ENCODE peak calls at places on chromosomes 5 and 9, in four cellular contexts. S, Q, B and T are unnamed samples.

GRCh38 chr5:148135091-148136048 is 33.0 kb upstream of the SPINK14 start:
- DNase-seq in S (no peak), Q (no peak), B (no peak), T (no peak)

GRCh38 chr5:164504141-164504772 is 998.8 kb downstream of the MAT2B start:
- DNase-seq in Q (peak), B (peak), S (peak), T (no peak)

GRCh38 chr5:39074009-39074886 is at the start of gene RICTOR:
- DNase-seq in Q (peak), S (peak), B (peak), T (peak)

GRCh38 chr5:14450055-14450524 is 131.5 kb upstream of the OTULINL start:
- DNase-seq in S (peak), Q (no peak), B (peak), T (no peak)

GRCh38 chr9:121271368-121272351 is 3.7 kb downstream of the GSN start:
- DNase-seq in B (peak), Q (no peak), S (no peak), T (no peak)

GRCh38 chr9:10045598-10045997 is 567.2 kb downstream of the PTPRD start:
- DNase-seq in S (no peak), B (no peak), Q (no peak), T (no peak)

GRCh38 chr9:93653762-93654161 is 77.4 kb downstream of the PHF2 start:
- DNase-seq in B (no peak), Q (no peak), S (no peak), T (no peak)

GRCh38 chr5:51172853-51173635 is 210.2 kb upstream of the ISL1 start:
- DNase-seq in S (no peak), B (no peak), Q (no peak), T (no peak)

GRCh38 chr5:135426102-135427082 is 20.8 kb downstream of the DCANP1 start:
- DNase-seq in Q (no peak), B (no peak), S (peak), T (no peak)

GRCh38 chr9:20309209-20309608 is 313.1 kb downstream of the MLLT3 start:
- DNase-seq in B (no peak), Q (no peak), S (no peak), T (no peak)

GRCh38 chr5:137822158-137822764 is 45.4 kb upstream of the MYOT start:
- DNase-seq in Q (peak), B (no peak), S (peak), T (peak)

GRCh38 chr5:141681695-141682641 is at the start of gene ARAP3:
- DNase-seq in S (peak), B (peak), Q (peak), T (no peak)

GRCh38 chr5:9533577-9534334 is 12.1 kb downstream of the SEMA5A start:
- DNase-seq in Q (no peak), S (no peak), B (no peak), T (no peak)

GRCh38 chr5:93585054-93585751 is 2.2 kb downstream of the NR2F1 start:
- DNase-seq in Q (no peak), S (no peak), B (no peak), T (no peak)

GRCh38 chr9:134624827-134625181 is 16.8 kb upstream of the COL5A1 start:
- DNase-seq in B (no peak), S (no peak), Q (no peak), T (no peak)

GRCh38 chr5:179680014-179680779 is 637 bp downstream of the CBY3 start:
- DNase-seq in S (no peak), Q (no peak), B (no peak), T (no peak)

GRCh38 chr9:133278161-133279131 is 3.4 kb upstream of the ABO start:
- DNase-seq in Q (no peak), B (no peak), S (no peak), T (no peak)

GRCh38 chr5:54804521-54804920 is 180.9 kb downstream of the ESM1 start:
- DNase-seq in S (no peak), Q (no peak), B (no peak), T (no peak)

GRCh38 chr9:89390578-89390977 is 72.3 kb downstream of the SECISBP2 start:
- DNase-seq in Q (no peak), B (no peak), S (no peak), T (no peak)

GRCh38 chr9:133356391-133357091 is at the start of the genes SURF1 and SURF2:
- DNase-seq in B (peak), Q (peak), S (peak), T (peak)

GRCh38 chr5:173395257-173395932 is 67.2 kb upstream of the STC2 start:
- DNase-seq in Q (no peak), S (no peak), B (no peak), T (no peak)

GRCh38 chr5:137609122-137609521 is 110.0 kb upstream of the SPOCK1 start:
- DNase-seq in S (no peak), Q (no peak), B (no peak), T (no peak)

GRCh38 chr5:67997148-67997547 is 218.4 kb upstream of the PIK3R1 start:
- DNase-seq in Q (no peak), S (no peak), B (no peak), T (no peak)

GRCh38 chr5:61806491-61807020 is 474.5 kb downstream of the ZSWIM6 start:
- DNase-seq in B (no peak), S (no peak), Q (no peak), T (no peak)

GRCh38 chr5:113336975-113337374 is 97.8 kb downstream of the TSSK1B start:
- DNase-seq in Q (no peak), B (peak), S (peak), T (no peak)
- TF ChIP-seq CTCF in Q (peak), B (peak), S (no peak), T (peak)

DNA sequence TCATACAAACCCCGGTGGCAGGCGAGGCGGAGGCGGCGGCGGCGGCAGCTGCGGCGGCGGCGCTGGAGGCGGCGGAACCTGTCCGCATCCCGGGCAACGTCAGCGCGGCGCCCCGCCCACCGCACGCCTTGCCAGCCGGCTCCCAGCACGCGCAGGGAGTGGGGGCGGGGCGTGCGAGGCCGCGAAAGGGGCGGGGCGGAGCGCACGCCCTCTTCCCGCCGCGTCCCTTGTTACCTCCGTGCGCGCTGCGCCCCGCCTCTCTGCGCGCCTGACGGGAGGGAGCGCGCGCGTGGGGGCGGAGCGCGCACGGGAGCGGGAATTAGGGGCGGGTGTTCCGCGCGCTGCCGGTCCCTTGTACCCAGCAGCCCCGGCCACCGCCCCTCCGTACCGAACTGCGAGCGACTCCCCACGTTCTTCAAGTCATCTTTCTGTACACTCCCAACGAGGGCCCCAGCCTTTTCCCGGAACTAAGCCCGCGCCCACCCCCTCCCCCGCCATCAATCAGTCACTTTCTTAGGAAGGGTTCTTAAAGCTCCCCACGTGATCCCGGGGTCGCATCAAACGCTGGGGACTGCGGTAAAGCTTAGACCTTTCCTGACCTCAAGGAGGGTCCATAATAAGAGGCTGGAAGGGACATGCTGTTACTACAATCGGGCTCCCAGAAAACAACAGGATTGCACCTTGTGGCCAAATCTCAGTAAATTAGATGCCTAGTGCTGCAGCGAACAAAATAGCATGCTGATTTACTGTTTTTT is at the start of gene AGTPBP1:
- DNase-seq in Q (peak), B (peak), S (peak), T (peak)
- TF ChIP-seq CTCF in Q (peak), B (no peak), S (no peak), T (no peak)

GRCh38 chr5:78984611-78985406 is at the start of gene ARSB:
- DNase-seq in S (peak), Q (peak), B (peak), T (peak)
- TF ChIP-seq CTCF in S (no peak), Q (peak), B (peak), T (no peak)

GRCh38 chr9:92501671-92502393 is 19.5 kb upstream of the ASPN start:
- DNase-seq in S (peak), B (no peak), Q (no peak), T (no peak)
- TF ChIP-seq CTCF in S (peak), B (no peak), Q (peak), T (peak)

DNA sequence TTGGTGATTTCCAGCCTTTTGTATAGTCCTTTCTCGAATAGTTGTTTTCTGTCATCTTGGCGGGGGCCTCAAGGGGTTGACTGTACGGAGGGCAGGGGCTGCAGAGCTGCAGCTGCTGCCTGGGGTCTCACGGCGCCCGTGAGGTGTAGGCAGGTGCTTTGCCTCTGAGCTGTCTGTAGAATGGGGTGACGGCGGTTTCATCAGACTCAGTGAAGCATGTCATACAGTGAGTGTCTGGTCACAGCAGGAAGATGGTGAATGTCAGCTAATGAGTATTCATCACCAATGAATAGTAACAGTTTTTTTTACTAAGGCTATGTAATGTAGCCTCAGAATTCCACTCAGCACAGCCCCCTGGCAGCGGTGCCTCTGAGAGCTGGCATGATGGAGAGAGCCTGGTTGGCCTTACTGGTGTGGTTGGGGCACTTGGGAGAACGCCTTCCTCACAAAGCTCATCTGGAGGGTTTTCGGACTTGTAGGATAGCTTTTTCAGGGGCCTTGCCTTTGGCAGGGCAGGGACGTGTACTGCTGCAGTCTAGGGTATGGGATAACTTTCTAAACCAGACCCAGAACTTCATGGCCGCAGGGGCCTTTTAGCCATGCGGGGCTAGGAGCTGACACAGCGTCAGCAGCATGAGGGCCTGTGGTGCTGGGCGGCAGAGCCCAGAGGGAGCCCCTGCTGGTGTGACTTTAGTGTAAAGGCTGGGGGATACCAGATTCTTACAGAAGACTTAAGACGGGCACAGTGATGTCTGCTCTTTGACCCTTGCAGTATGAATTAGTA is 15.0 kb downstream of the TENT4A start:
- DNase-seq in Q (no peak), B (no peak), S (peak), T (no peak)
- TF ChIP-seq CTCF in Q (no peak), B (no peak), S (no peak), T (no peak)

GRCh38 chr9:99371376-99371775 is 149.3 kb downstream of the SEC61B start:
- DNase-seq in B (no peak), Q (no peak), S (no peak), T (no peak)

GRCh38 chr9:99377790-99378775 is 156.0 kb downstream of the SEC61B start:
- DNase-seq in S (no peak), B (no peak), Q (no peak), T (no peak)

GRCh38 chr9:99369327-99369722 is 147.2 kb downstream of the SEC61B start:
- DNase-seq in Q (no peak), B (no peak), S (no peak), T (no peak)

GRCh38 chr9:99375481-99375880 is 153.4 kb downstream of the SEC61B start:
- DNase-seq in Q (no peak), B (no peak), S (no peak), T (no peak)

DNA sequence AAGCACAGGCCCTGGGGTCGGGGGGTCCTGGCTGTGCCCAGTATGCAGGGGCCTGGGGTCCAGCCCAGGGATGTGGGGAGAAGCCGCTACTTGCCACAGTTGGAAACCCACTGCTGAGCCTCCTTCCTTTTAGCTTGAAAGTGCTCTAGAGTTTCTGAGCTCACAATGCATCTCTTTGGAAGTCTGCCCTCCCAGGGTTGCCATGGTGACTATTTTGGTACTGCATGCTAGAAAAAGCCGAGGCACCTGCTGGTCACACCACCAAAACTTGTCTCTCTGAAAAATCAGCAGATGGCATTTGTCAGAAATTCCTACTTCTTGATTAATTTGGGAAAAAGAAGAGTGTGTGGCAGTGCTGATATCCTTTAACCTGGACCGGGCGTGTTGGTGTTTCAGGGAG is 151.8 kb downstream of the SEC61B start:
- DNase-seq in Q (no peak), B (no peak), S (no peak), T (no peak)
- TF ChIP-seq CTCF in Q (no peak), B (no peak), S (no peak), T (no peak)

DNA sequence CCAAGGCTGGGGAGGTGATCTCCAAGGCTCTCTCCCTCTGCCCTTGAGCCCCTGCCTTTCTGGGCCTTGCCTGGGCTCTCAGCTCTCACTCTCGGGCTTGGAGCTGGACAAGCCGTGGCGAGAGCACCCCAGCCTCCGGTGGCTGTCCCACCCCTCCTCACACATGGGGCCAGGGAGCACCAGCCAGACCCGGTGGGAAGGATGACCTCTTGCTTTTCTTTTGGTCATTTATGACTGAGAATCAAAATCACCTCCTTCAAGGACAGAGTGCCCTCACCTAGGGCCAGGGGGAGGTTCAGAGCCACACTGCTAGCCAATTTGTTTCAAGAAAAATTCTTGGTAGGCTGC is 14.1 kb downstream of the TCF7 start:
- DNase-seq in Q (no peak), S (no peak), B (no peak), T (no peak)
- TF ChIP-seq CTCF in Q (no peak), S (no peak), B (no peak), T (no peak)

GRCh38 chr9:21473236-21473635 is 8.9 kb downstream of the IFNE start:
- DNase-seq in S (no peak), B (no peak), Q (no peak), T (no peak)
- TF ChIP-seq CTCF in S (no peak), B (no peak), Q (no peak), T (no peak)

DNA sequence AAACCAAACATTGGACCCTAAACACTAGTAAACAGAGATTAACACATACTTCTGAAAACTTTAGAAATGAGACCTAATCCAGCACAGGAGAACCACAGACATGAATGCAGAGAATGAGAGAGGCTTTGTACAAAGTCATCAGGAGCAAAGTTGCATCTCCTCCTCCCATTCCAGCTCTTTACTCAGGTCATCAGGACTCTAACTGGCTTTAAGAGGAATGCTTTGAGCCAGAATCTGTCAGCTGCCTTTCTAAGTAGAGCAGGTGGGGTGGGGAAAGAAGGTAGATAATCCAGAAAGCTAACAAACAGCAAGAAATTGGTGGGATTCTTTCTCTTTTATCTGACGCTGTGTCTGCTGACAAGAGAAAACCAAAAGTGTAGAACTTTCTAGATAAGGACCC is 582.7 kb upstream of the DMAC1 start:
- DNase-seq in S (no peak), Q (no peak), B (no peak), T (no peak)
- TF ChIP-seq CTCF in S (no peak), Q (no peak), B (no peak), T (no peak)